ENCODE peak calls at places on chromosomes 11 and 22, in five cellular contexts. One of them, this sample, is unnamed.

GRCh38 chr11:119337581-119338317 is 2.9 kb downstream of the C1QTNF5 start:
- DNase-seq in activated B cell treated with CpG ODN at 0.5 μM for 24 hours: no peak
- DNase-seq in AG08396: peak
- DNase-seq in frontal cortex: no peak
- DNase-seq in RWPE1: no peak
- DNase-seq in this sample: no peak

GRCh38 chr22:45246060-45246985 is 5.6 kb upstream of the KIAA0930 start:
- DNase-seq in activated B cell treated with CpG ODN at 0.5 μM for 24 hours: no peak
- DNase-seq in AG08396: peak
- DNase-seq in frontal cortex: no peak
- DNase-seq in RWPE1: peak
- DNase-seq in this sample: peak

GRCh38 chr11:118878187-118878586 is 5.5 kb upstream of the CXCR5 start:
- DNase-seq in activated B cell treated with CpG ODN at 0.5 μM for 24 hours: no peak
- DNase-seq in AG08396: no peak
- DNase-seq in frontal cortex: no peak
- DNase-seq in RWPE1: no peak
- DNase-seq in this sample: no peak

GRCh38 chr22:30947163-30947820 is 21.3 kb downstream of the MORC2 start:
- DNase-seq in activated B cell treated with CpG ODN at 0.5 μM for 24 hours: no peak
- DNase-seq in AG08396: no peak
- DNase-seq in frontal cortex: peak
- DNase-seq in RWPE1: peak
- DNase-seq in this sample: peak

GRCh38 chr11:87398913-87399312 is 361.2 kb downstream of the TMEM135 start:
- DNase-seq in activated B cell treated with CpG ODN at 0.5 μM for 24 hours: no peak
- DNase-seq in AG08396: no peak
- DNase-seq in frontal cortex: no peak
- DNase-seq in RWPE1: no peak
- DNase-seq in this sample: no peak

GRCh38 chr11:8290122-8290810 is 26.6 kb upstream of the LMO1 start:
- DNase-seq in activated B cell treated with CpG ODN at 0.5 μM for 24 hours: no peak
- DNase-seq in AG08396: no peak
- DNase-seq in frontal cortex: no peak
- DNase-seq in RWPE1: no peak
- DNase-seq in this sample: no peak

GRCh38 chr11:31974737-31975136 is 116.1 kb upstream of the RCN1 start:
- DNase-seq in activated B cell treated with CpG ODN at 0.5 μM for 24 hours: no peak
- DNase-seq in AG08396: peak
- DNase-seq in frontal cortex: no peak
- DNase-seq in RWPE1: peak
- DNase-seq in this sample: peak

GRCh38 chr11:57085604-57086003 is 96.1 kb upstream of the LRRC55 start:
- DNase-seq in activated B cell treated with CpG ODN at 0.5 μM for 24 hours: no peak
- DNase-seq in AG08396: no peak
- DNase-seq in frontal cortex: no peak
- DNase-seq in RWPE1: no peak
- DNase-seq in this sample: no peak

GRCh38 chr11:11608783-11609232 is 13.0 kb downstream of the GALNT18 start:
- DNase-seq in activated B cell treated with CpG ODN at 0.5 μM for 24 hours: no peak
- DNase-seq in AG08396: peak
- DNase-seq in frontal cortex: no peak
- DNase-seq in RWPE1: peak
- DNase-seq in this sample: peak

GRCh38 chr11:132779487-132779886 is 752.8 kb downstream of the OPCML start:
- DNase-seq in activated B cell treated with CpG ODN at 0.5 μM for 24 hours: no peak
- DNase-seq in AG08396: no peak
- DNase-seq in frontal cortex: no peak
- DNase-seq in RWPE1: no peak
- DNase-seq in this sample: peak

GRCh38 chr11:6544921-6545850 is 48.1 kb downstream of the DNHD1 start:
- DNase-seq in activated B cell treated with CpG ODN at 0.5 μM for 24 hours: no peak
- DNase-seq in AG08396: no peak
- DNase-seq in frontal cortex: no peak
- DNase-seq in RWPE1: no peak
- DNase-seq in this sample: no peak